ENCODE peak calls at places on chromosomes 11 and 22, in seven cellular contexts. One of them, this sample, is unnamed.

GRCh38 chr11:76315182-76315853 is 65.6 kb downstream of the THAP12 start:
- DNase-seq in lung: no peak
- DNase-seq in fibroblast of the aortic adventitia: no peak
- DNase-seq in A549: no peak
- DNase-seq in HTR-8/SVneo: no peak
- DNase-seq in BE2C: no peak
- DNase-seq in HepG2: no peak
- DNase-seq in this sample: no peak

GRCh38 chr11:86116996-86117705 is 48.3 kb upstream of the PICALM start:
- DNase-seq in lung: no peak
- DNase-seq in fibroblast of the aortic adventitia: peak; percentile 56
- DNase-seq in A549: no peak
- DNase-seq in HTR-8/SVneo: no peak
- DNase-seq in BE2C: no peak
- DNase-seq in HepG2: no peak
- DNase-seq in this sample: no peak

GRCh38 chr11:80849253-80849652 is 1408.4 kb upstream of the TENM4 start:
- DNase-seq in lung: no peak
- DNase-seq in fibroblast of the aortic adventitia: no peak
- DNase-seq in A549: no peak
- DNase-seq in HTR-8/SVneo: no peak
- DNase-seq in BE2C: no peak
- DNase-seq in HepG2: no peak
- DNase-seq in this sample: no peak

GRCh38 chr11:66418168-66418985 is 2.5 kb upstream of the NPAS4 start:
- DNase-seq in lung: peak; percentile 41
- DNase-seq in fibroblast of the aortic adventitia: peak; percentile 95
- DNase-seq in A549: peak; percentile 93
- DNase-seq in HTR-8/SVneo: peak; percentile 97
- DNase-seq in BE2C: peak; percentile 82
- DNase-seq in HepG2: peak; percentile 53
- DNase-seq in this sample: peak; percentile 85

GRCh38 chr11:115590254-115590653 is 86.0 kb upstream of the CADM1 start:
- DNase-seq in lung: no peak
- DNase-seq in fibroblast of the aortic adventitia: no peak
- DNase-seq in A549: no peak
- DNase-seq in HTR-8/SVneo: no peak
- DNase-seq in BE2C: peak; percentile 45
- DNase-seq in HepG2: no peak
- DNase-seq in this sample: peak; percentile 31

GRCh38 chr22:31626427-31627150 is 35.4 kb downstream of the PISD start:
- DNase-seq in lung: no peak
- DNase-seq in fibroblast of the aortic adventitia: peak; percentile 71
- DNase-seq in A549: no peak
- DNase-seq in HTR-8/SVneo: no peak
- DNase-seq in BE2C: no peak
- DNase-seq in HepG2: peak; percentile 58
- DNase-seq in this sample: no peak

GRCh38 chr11:86916330-86916729 is 38.9 kb downstream of the FZD4 start:
- DNase-seq in lung: no peak
- DNase-seq in fibroblast of the aortic adventitia: peak; percentile 90
- DNase-seq in A549: peak; percentile 60
- DNase-seq in HTR-8/SVneo: peak; percentile 78
- DNase-seq in BE2C: no peak
- DNase-seq in HepG2: no peak
- DNase-seq in this sample: no peak

GRCh38 chr11:86594746-86595145 is 77.7 kb downstream of the ME3 start:
- DNase-seq in lung: no peak
- DNase-seq in fibroblast of the aortic adventitia: no peak
- DNase-seq in A549: no peak
- DNase-seq in HTR-8/SVneo: no peak
- DNase-seq in BE2C: no peak
- DNase-seq in HepG2: no peak
- DNase-seq in this sample: no peak

GRCh38 chr22:42473484-42474193 is 41.4 kb upstream of the NFAM1 start:
- DNase-seq in lung: no peak
- DNase-seq in fibroblast of the aortic adventitia: peak; percentile 73
- DNase-seq in A549: peak; percentile 43
- DNase-seq in HTR-8/SVneo: peak; percentile 55
- DNase-seq in BE2C: peak; percentile 42
- DNase-seq in HepG2: peak; percentile 53
- DNase-seq in this sample: no peak

GRCh38 chr11:128269466-128269865 is 317.9 kb downstream of the ETS1 start:
- DNase-seq in lung: no peak
- DNase-seq in fibroblast of the aortic adventitia: no peak
- DNase-seq in A549: no peak
- DNase-seq in HTR-8/SVneo: no peak
- DNase-seq in BE2C: no peak
- DNase-seq in HepG2: no peak
- DNase-seq in this sample: no peak

GRCh38 chr11:17560281-17561110 is 13.4 kb downstream of the OTOG start:
- DNase-seq in lung: no peak
- DNase-seq in fibroblast of the aortic adventitia: no peak
- DNase-seq in A549: no peak
- DNase-seq in HTR-8/SVneo: no peak
- DNase-seq in BE2C: no peak
- DNase-seq in HepG2: no peak
- DNase-seq in this sample: no peak

GRCh38 chr11:121068787-121069186 is 32.3 kb upstream of the TECTA start:
- DNase-seq in lung: no peak
- DNase-seq in fibroblast of the aortic adventitia: no peak
- DNase-seq in A549: no peak
- DNase-seq in HTR-8/SVneo: no peak
- DNase-seq in BE2C: no peak
- DNase-seq in HepG2: no peak
- DNase-seq in this sample: no peak

GRCh38 chr11:83256602-83257340 is 29.4 kb downstream of the CCDC90B start:
- DNase-seq in lung: no peak
- DNase-seq in fibroblast of the aortic adventitia: no peak
- DNase-seq in A549: no peak
- DNase-seq in HTR-8/SVneo: no peak
- DNase-seq in BE2C: no peak
- DNase-seq in HepG2: peak; percentile 68
- DNase-seq in this sample: no peak

GRCh38 chr11:2741006-2741376 is 41.2 kb upstream of the KCNQ1OT1 start:
- DNase-seq in lung: no peak
- DNase-seq in fibroblast of the aortic adventitia: no peak
- DNase-seq in A549: no peak
- DNase-seq in HTR-8/SVneo: no peak
- DNase-seq in BE2C: no peak
- DNase-seq in HepG2: no peak
- DNase-seq in this sample: peak; percentile 22

GRCh38 chr11:117883063-117883462 is 6.6 kb upstream of the FXYD6 start:
- DNase-seq in lung: no peak
- DNase-seq in fibroblast of the aortic adventitia: no peak
- DNase-seq in A549: no peak
- DNase-seq in HTR-8/SVneo: no peak
- DNase-seq in BE2C: no peak
- DNase-seq in HepG2: no peak
- DNase-seq in this sample: no peak